ENCODE peak calls at places on chromosomes 16 and 17, in five cellular contexts. O, D, F, Y and C are unnamed samples.

GRCh38 chr16:78244131-78244899 is 144.9 kb downstream of the WWOX start:
- DNase-seq in O (no peak), Y (peak; percentile 70), D (no peak), F (no peak), C (no peak)

GRCh38 chr16:2838928-2839327 is 8.8 kb downstream of the ZG16B start:
- DNase-seq in O (no peak), F (peak; percentile 62), D (peak; percentile 75), Y (peak; percentile 93), C (peak; percentile 70)

GRCh38 chr17:9537177-9537776 is 38.3 kb downstream of the STX8 start:
- DNase-seq in F (no peak), D (no peak), Y (peak; percentile 89), O (no peak), C (no peak)

GRCh38 chr16:9816644-9817043 is 365.6 kb downstream of the GRIN2A start:
- DNase-seq in Y (no peak), O (no peak), D (no peak), F (no peak), C (no peak)

GRCh38 chr16:53692146-53692545 is 11.5 kb downstream of the RPGRIP1L start:
- DNase-seq in F (no peak), Y (peak; percentile 81), D (no peak), O (no peak), C (no peak)

GRCh38 chr16:5398203-5398602 is 300.6 kb upstream of the EEF2KMT start:
- DNase-seq in O (no peak), F (no peak), Y (no peak), D (no peak), C (no peak)

GRCh38 chr16:73172621-73173312 is 124.8 kb upstream of the ZFHX3 start:
- DNase-seq in Y (peak; percentile 75), D (peak; percentile 57), F (no peak), O (no peak), C (peak; percentile 83)

GRCh38 chr17:48259710-48260291 is 152.2 kb downstream of the SNX11 start:
- DNase-seq in F (no peak), D (no peak), Y (peak; percentile 71), O (no peak), C (peak; percentile 49)

GRCh38 chr17:7909080-7909479 is 7.0 kb downstream of the RNF227 start:
- DNase-seq in O (no peak), D (no peak), Y (no peak), F (no peak), C (no peak)